ENCODE peak calls at places on chromosomes 13 and 19, in four cellular contexts. One of them, this sample, is unnamed.

GRCh38 chr19:2375341-2376121 is 15.5 kb downstream of the TMPRSS9 start:
- DNase-seq in activated T-helper 1 cell treated with Interleukin-2 at 50 U/mL for 16 hours: no peak
- DNase-seq in MCF 10A: no peak
- DNase-seq in mesenteric fat pad: no peak
- DNase-seq in this sample: no peak

GRCh38 chr19:47493378-47494210 is 9.6 kb upstream of the KPTN start:
- DNase-seq in activated T-helper 1 cell treated with Interleukin-2 at 50 U/mL for 16 hours: no peak
- DNase-seq in MCF 10A: no peak
- DNase-seq in mesenteric fat pad: no peak
- DNase-seq in this sample: no peak

GRCh38 chr13:48184260-48184659 is 48.7 kb upstream of the ITM2B start:
- DNase-seq in activated T-helper 1 cell treated with Interleukin-2 at 50 U/mL for 16 hours: no peak
- DNase-seq in MCF 10A: no peak
- DNase-seq in mesenteric fat pad: no peak
- DNase-seq in this sample: no peak

GRCh38 chr13:46121033-46121432 is 16.2 kb upstream of the CPB2 start:
- DNase-seq in activated T-helper 1 cell treated with Interleukin-2 at 50 U/mL for 16 hours: no peak
- DNase-seq in MCF 10A: no peak
- DNase-seq in mesenteric fat pad: no peak
- DNase-seq in this sample: no peak

GRCh38 chr13:49935171-49936084 is 712 bp downstream of the SPRYD7 start:
- DNase-seq in activated T-helper 1 cell treated with Interleukin-2 at 50 U/mL for 16 hours: peak; percentile 8
- DNase-seq in MCF 10A: peak; percentile 77
- DNase-seq in mesenteric fat pad: no peak
- DNase-seq in this sample: no peak

GRCh38 chr13:32585625-32586021 is 629 bp upstream of the PDS5B start:
- DNase-seq in activated T-helper 1 cell treated with Interleukin-2 at 50 U/mL for 16 hours: no peak
- DNase-seq in MCF 10A: no peak
- DNase-seq in mesenteric fat pad: no peak
- DNase-seq in this sample: no peak

GRCh38 chr13:25743426-25743825 is 308.4 kb downstream of the SHISA2 start:
- DNase-seq in activated T-helper 1 cell treated with Interleukin-2 at 50 U/mL for 16 hours: no peak
- DNase-seq in MCF 10A: peak; percentile 9
- DNase-seq in mesenteric fat pad: no peak
- DNase-seq in this sample: no peak

GRCh38 chr13:110652755-110653154 is 37.4 kb downstream of the NAXD start:
- DNase-seq in activated T-helper 1 cell treated with Interleukin-2 at 50 U/mL for 16 hours: no peak
- DNase-seq in MCF 10A: no peak
- DNase-seq in mesenteric fat pad: no peak
- DNase-seq in this sample: no peak

GRCh38 chr13:59318320-59318930 is 845.3 kb downstream of the DIAPH3 start:
- DNase-seq in activated T-helper 1 cell treated with Interleukin-2 at 50 U/mL for 16 hours: no peak
- DNase-seq in MCF 10A: peak; percentile 86
- DNase-seq in mesenteric fat pad: no peak
- DNase-seq in this sample: no peak

GRCh38 chr19:20664917-20665781 is 3.8 kb upstream of the ZNF626 start:
- DNase-seq in activated T-helper 1 cell treated with Interleukin-2 at 50 U/mL for 16 hours: no peak
- DNase-seq in MCF 10A: no peak
- DNase-seq in mesenteric fat pad: no peak
- DNase-seq in this sample: no peak

GRCh38 chr19:13289295-13289694 is 139.1 kb downstream of the IER2 start:
- DNase-seq in activated T-helper 1 cell treated with Interleukin-2 at 50 U/mL for 16 hours: no peak
- DNase-seq in MCF 10A: no peak
- DNase-seq in mesenteric fat pad: no peak
- DNase-seq in this sample: no peak

GRCh38 chr13:108496364-108497215 is 132.8 kb upstream of the MYO16 start:
- DNase-seq in activated T-helper 1 cell treated with Interleukin-2 at 50 U/mL for 16 hours: no peak
- DNase-seq in MCF 10A: no peak
- DNase-seq in mesenteric fat pad: no peak
- DNase-seq in this sample: no peak

GRCh38 chr13:95056266-95056665 is 245.0 kb downstream of the ABCC4 start:
- DNase-seq in activated T-helper 1 cell treated with Interleukin-2 at 50 U/mL for 16 hours: no peak
- DNase-seq in MCF 10A: no peak
- DNase-seq in mesenteric fat pad: no peak
- DNase-seq in this sample: no peak

GRCh38 chr13:25375727-25376358 is 4.1 kb downstream of the ATP8A2 start:
- DNase-seq in activated T-helper 1 cell treated with Interleukin-2 at 50 U/mL for 16 hours: no peak
- DNase-seq in MCF 10A: peak; percentile 71
- DNase-seq in mesenteric fat pad: no peak
- DNase-seq in this sample: no peak

GRCh38 chr19:16671652-16672274 is 10.8 kb downstream of the TMEM38A start:
- DNase-seq in activated T-helper 1 cell treated with Interleukin-2 at 50 U/mL for 16 hours: no peak
- DNase-seq in MCF 10A: no peak
- DNase-seq in mesenteric fat pad: no peak
- DNase-seq in this sample: no peak

GRCh38 chr19:13012690-13013608 is 17.7 kb downstream of the NFIX start:
- DNase-seq in activated T-helper 1 cell treated with Interleukin-2 at 50 U/mL for 16 hours: no peak
- DNase-seq in MCF 10A: peak; percentile 68
- DNase-seq in mesenteric fat pad: no peak
- DNase-seq in this sample: no peak

GRCh38 chr13:40175639-40176038 is 490.8 kb downstream of the FOXO1 start:
- DNase-seq in activated T-helper 1 cell treated with Interleukin-2 at 50 U/mL for 16 hours: no peak
- DNase-seq in MCF 10A: no peak
- DNase-seq in mesenteric fat pad: no peak
- DNase-seq in this sample: no peak

GRCh38 chr19:18650468-18651001 is 13.7 kb downstream of the KLHL26 start:
- DNase-seq in activated T-helper 1 cell treated with Interleukin-2 at 50 U/mL for 16 hours: no peak
- DNase-seq in MCF 10A: no peak
- DNase-seq in mesenteric fat pad: no peak
- DNase-seq in this sample: peak; percentile 98

GRCh38 chr13:34124912-34125311 is 307.0 kb downstream of the RFC3 start:
- DNase-seq in activated T-helper 1 cell treated with Interleukin-2 at 50 U/mL for 16 hours: no peak
- DNase-seq in MCF 10A: no peak
- DNase-seq in mesenteric fat pad: no peak
- DNase-seq in this sample: no peak

GRCh38 chr13:80340643-80341097 is 256 bp downstream of the SPRY2 start:
- DNase-seq in activated T-helper 1 cell treated with Interleukin-2 at 50 U/mL for 16 hours: no peak
- DNase-seq in MCF 10A: peak; percentile 69
- DNase-seq in mesenteric fat pad: no peak
- DNase-seq in this sample: no peak

GRCh38 chr19:15702590-15702930 is 25.3 kb upstream of the OR10H2 start:
- DNase-seq in activated T-helper 1 cell treated with Interleukin-2 at 50 U/mL for 16 hours: no peak
- DNase-seq in MCF 10A: peak; percentile 65
- DNase-seq in mesenteric fat pad: no peak
- DNase-seq in this sample: no peak

GRCh38 chr19:28242317-28242927 is 970.5 kb downstream of the UQCRFS1 start:
- DNase-seq in activated T-helper 1 cell treated with Interleukin-2 at 50 U/mL for 16 hours: no peak
- DNase-seq in MCF 10A: peak; percentile 0
- DNase-seq in mesenteric fat pad: no peak
- DNase-seq in this sample: no peak

GRCh38 chr13:28630864-28631263 is 28.1 kb upstream of the POMP start:
- DNase-seq in activated T-helper 1 cell treated with Interleukin-2 at 50 U/mL for 16 hours: no peak
- DNase-seq in MCF 10A: no peak
- DNase-seq in mesenteric fat pad: no peak
- DNase-seq in this sample: no peak

GRCh38 chr13:59534806-59535205 is 628.9 kb downstream of the DIAPH3 start:
- DNase-seq in activated T-helper 1 cell treated with Interleukin-2 at 50 U/mL for 16 hours: no peak
- DNase-seq in MCF 10A: no peak
- DNase-seq in mesenteric fat pad: no peak
- DNase-seq in this sample: no peak

GRCh38 chr19:17402982-17403855 is 2.2 kb downstream of the BST2 start:
- DNase-seq in activated T-helper 1 cell treated with Interleukin-2 at 50 U/mL for 16 hours: no peak
- DNase-seq in MCF 10A: peak; percentile 37
- DNase-seq in mesenteric fat pad: no peak
- DNase-seq in this sample: no peak

GRCh38 chr13:113166266-113166665 is 7.8 kb downstream of the PROZ start:
- DNase-seq in activated T-helper 1 cell treated with Interleukin-2 at 50 U/mL for 16 hours: no peak
- DNase-seq in MCF 10A: no peak
- DNase-seq in mesenteric fat pad: no peak
- DNase-seq in this sample: no peak

GRCh38 chr19:33350538-33351309 is 22.8 kb upstream of the CEBPG start:
- DNase-seq in activated T-helper 1 cell treated with Interleukin-2 at 50 U/mL for 16 hours: no peak
- DNase-seq in MCF 10A: peak; percentile 99
- DNase-seq in mesenteric fat pad: no peak
- DNase-seq in this sample: no peak

GRCh38 chr19:52248256-52248655 is 21.1 kb upstream of the ZNF766 start:
- DNase-seq in activated T-helper 1 cell treated with Interleukin-2 at 50 U/mL for 16 hours: peak; percentile 15
- DNase-seq in MCF 10A: peak; percentile 35
- DNase-seq in mesenteric fat pad: no peak
- DNase-seq in this sample: no peak

GRCh38 chr13:91722267-91722884 is 324.0 kb downstream of the GPC5 start:
- DNase-seq in activated T-helper 1 cell treated with Interleukin-2 at 50 U/mL for 16 hours: no peak
- DNase-seq in MCF 10A: peak; percentile 56
- DNase-seq in mesenteric fat pad: no peak
- DNase-seq in this sample: no peak

GRCh38 chr19:38812841-38813320 is at the start of gene LGALS4:
- DNase-seq in activated T-helper 1 cell treated with Interleukin-2 at 50 U/mL for 16 hours: no peak
- DNase-seq in MCF 10A: no peak
- DNase-seq in mesenteric fat pad: no peak
- DNase-seq in this sample: no peak

GRCh38 chr19:1445185-1445931 is 4.6 kb upstream of the APC2 start:
- DNase-seq in activated T-helper 1 cell treated with Interleukin-2 at 50 U/mL for 16 hours: peak; percentile 67
- DNase-seq in MCF 10A: peak; percentile 63
- DNase-seq in mesenteric fat pad: no peak
- DNase-seq in this sample: no peak

This sample was measured in coronary artery.